ENCODE peak calls at places on chromosomes 2 and 18, in seven cellular contexts. H is AG09309; U is AG04449; Q is SK-N-MC; P is aorta; W is CD8-positive, alpha-beta memory T cell; V is PC-9. F is an unnamed sample.

GRCh38 chr2:241014224-241014623 is 15.8 kb downstream of the SNED1 start:
- DNase-seq in U (no peak), H (no peak), W (no peak), Q (no peak), P (no peak), V (no peak), F (no peak)

GRCh38 chr2:69499966-69500365 is 62.7 kb upstream of the NFU1 start:
- DNase-seq in P (no peak), Q (no peak), V (no peak), H (no peak), U (no peak), W (no peak), F (no peak)

GRCh38 chr2:112626604-112627059 is 19.1 kb upstream of the SLC20A1 start:
- DNase-seq in W (peak), P (peak), V (peak), U (no peak), Q (no peak), H (peak), F (peak)

GRCh38 chr2:109637749-109638570 is 23.8 kb downstream of the SOWAHC start:
- DNase-seq in H (no peak), U (no peak), W (no peak), Q (no peak), V (no peak), P (no peak), F (peak)

GRCh38 chr2:73827018-73827417 is 1.7 kb upstream of the STAMBP start:
- DNase-seq in U (no peak), W (no peak), Q (peak), H (no peak), V (no peak), P (no peak), F (no peak)

GRCh38 chr2:6069354-6069753 is 377.2 kb downstream of the SOX11 start:
- DNase-seq in W (no peak), U (no peak), V (no peak), Q (no peak), P (no peak), H (no peak), F (no peak)

GRCh38 chr2:98381494-98381893 is 35.2 kb downstream of the CNGA3 start:
- DNase-seq in U (no peak), P (no peak), W (no peak), V (no peak), H (no peak), Q (no peak), F (no peak)

GRCh38 chr2:172092716-172093415 is 7.6 kb downstream of the DLX1 start:
- DNase-seq in H (no peak), P (peak), W (no peak), Q (no peak), U (no peak), V (no peak), F (no peak)

GRCh38 chr18:48638896-48639771 is 100.3 kb downstream of the CTIF start:
- DNase-seq in H (no peak), V (no peak), Q (no peak), U (no peak), W (no peak), P (no peak), F (no peak)

GRCh38 chr2:207286106-207286505 is 120.4 kb upstream of the KLF7 start:
- DNase-seq in H (no peak), U (no peak), Q (no peak), P (no peak), W (no peak), V (no peak), F (no peak)

DNA sequence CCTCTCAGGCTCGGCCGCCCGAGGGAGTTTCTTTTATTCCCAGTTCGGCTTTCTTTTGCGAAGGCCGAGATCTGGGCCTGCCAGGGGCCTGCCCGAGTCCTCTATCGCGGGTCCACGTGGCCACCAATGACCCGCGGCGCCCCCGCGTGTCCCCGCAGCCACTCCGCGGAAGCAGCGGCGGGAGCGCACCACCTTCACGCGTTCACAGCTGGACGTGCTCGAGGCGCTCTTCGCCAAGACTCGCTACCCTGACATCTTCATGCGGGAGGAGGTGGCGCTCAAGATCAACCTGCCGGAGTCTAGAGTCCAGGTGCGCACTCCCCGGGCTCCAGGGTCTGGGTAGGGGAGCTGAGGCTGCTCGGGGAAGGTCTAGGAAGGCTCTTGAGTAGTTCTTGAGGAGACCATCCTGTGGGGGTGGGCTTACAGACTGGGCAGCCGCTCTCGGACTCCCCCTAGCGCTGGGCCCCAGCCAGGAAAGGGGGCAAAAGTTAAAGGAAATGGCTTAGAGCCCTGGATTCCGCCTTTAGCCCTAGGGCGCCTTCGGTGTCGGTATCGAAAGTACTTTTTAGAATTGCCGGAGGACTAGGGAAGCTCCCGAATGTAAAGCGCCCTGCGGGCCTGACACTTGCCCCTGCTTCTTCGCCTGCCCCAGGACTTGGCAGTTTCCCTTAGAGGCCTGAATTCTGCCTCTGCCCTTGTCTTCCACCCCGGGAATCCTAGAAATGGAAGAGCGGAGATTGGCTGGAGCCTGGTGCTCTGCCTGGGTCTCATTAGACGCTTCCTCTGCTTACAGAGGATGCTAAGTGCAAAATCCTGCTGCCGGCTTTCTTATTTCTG is 3.5 kb downstream of the OTX1 start:
- DNase-seq in V (no peak), Q (no peak), W (peak), P (no peak), H (no peak), U (no peak), F (no peak)
- H3K4me3 ChIP-seq in V (no peak), Q (no peak), W (no peak), P (no peak), H (no peak), U (no peak), F (no peak)

GRCh38 chr2:197838589-197838988 is 34.2 kb downstream of the PLCL1 start:
- DNase-seq in H (no peak), U (no peak), W (no peak), Q (no peak), V (no peak), P (no peak), F (no peak)
- H3K4me3 ChIP-seq in H (no peak), U (no peak), W (peak), Q (no peak), V (no peak), P (no peak), F (no peak)

GRCh38 chr2:8719528-8719927 is 37.7 kb downstream of the ID2 start:
- DNase-seq in W (no peak), U (peak), H (peak), V (no peak), P (no peak), Q (peak), F (peak)
- H3K4me3 ChIP-seq in W (no peak), U (no peak), H (no peak), V (no peak), P (no peak), Q (no peak), F (no peak)

GRCh38 chr2:40451926-40452605 is at the start of gene SLC8A1:
- DNase-seq in Q (no peak), H (no peak), U (no peak), V (peak), P (peak), W (no peak), F (no peak)
- H3K4me3 ChIP-seq in Q (peak), H (peak), U (peak), V (peak), P (peak), W (no peak), F (peak)

F was measured in skeletal muscle cell.